ENCODE peak calls at places on chromosomes 4 and X, in four cellular contexts. C is mucosa of descending colon, O is lower leg skin, H is right lobe of liver. Q is an unnamed sample.

GRCh38 chr4:19239565-19239964 is 1012.1 kb upstream of the SLIT2 start:
- DNase-seq in O (no peak), C (no peak), H (no peak), Q (no peak)

GRCh38 chr4:148694702-148695101 is 252.5 kb upstream of the NR3C2 start:
- DNase-seq in C (no peak), H (no peak), O (no peak), Q (peak)

GRCh38 chr4:75745192-75745591 is 20.8 kb downstream of the USO1 start:
- DNase-seq in C (no peak), H (no peak), O (no peak), Q (no peak)

GRCh38 chr4:2363056-2363719 is 55.3 kb downstream of the ZFYVE28 start:
- DNase-seq in H (peak), C (peak), O (no peak), Q (peak)

GRCh38 chr4:146235654-146236570 is 21.6 kb downstream of the REELD1 start:
- DNase-seq in C (no peak), H (no peak), O (peak), Q (no peak)

GRCh38 chrX:47650164-47651042 is at the start of gene ELK1:
- DNase-seq in O (peak), C (peak), H (peak), Q (peak)

GRCh38 chr4:183912585-183912984 is 7.5 kb downstream of the STOX2 start:
- DNase-seq in O (no peak), H (no peak), C (no peak), Q (no peak)

GRCh38 chr4:56360071-56360470 is 27.2 kb downstream of the AASDH start:
- DNase-seq in O (no peak), H (no peak), C (no peak), Q (no peak)

GRCh38 chr4:41072021-41072777 is 142.1 kb downstream of the APBB2 start:
- DNase-seq in O (no peak), C (no peak), H (no peak), Q (no peak)

GRCh38 chr4:19005211-19005610 is 983.7 kb upstream of the LCORL start:
- DNase-seq in O (no peak), H (no peak), C (no peak), Q (no peak)

GRCh38 chr4:125049711-125050110 is 265.0 kb upstream of the FAT4 start:
- DNase-seq in C (no peak), H (no peak), O (no peak), Q (no peak)

GRCh38 chr4:70721747-70722146 is at the start of gene RUFY3:
- DNase-seq in H (no peak), O (peak), C (no peak), Q (no peak)

GRCh38 chrX:42398967-42399631 is 378.9 kb downstream of the PPP1R2C start:
- DNase-seq in H (no peak), O (no peak), C (no peak), Q (no peak)

GRCh38 chrX:17413228-17413627 is 38.2 kb downstream of the NHS start:
- DNase-seq in H (no peak), O (no peak), C (no peak), Q (no peak)

GRCh38 chr4:45438047-45438446 is 685.8 kb downstream of the GABRG1 start:
- DNase-seq in C (no peak), O (no peak), H (no peak), Q (no peak)

GRCh38 chrX:148416931-148417330 is 83.5 kb upstream of the AFF2 start:
- DNase-seq in C (no peak), H (no peak), O (no peak), Q (no peak)

GRCh38 chrX:10325606-10326005 is 168.8 kb downstream of the CLCN4 start:
- DNase-seq in H (no peak), O (no peak), C (no peak), Q (no peak)

GRCh38 chrX:18558799-18559198 is 113.1 kb downstream of the RS1 start:
- DNase-seq in O (no peak), H (no peak), C (no peak), Q (no peak)

GRCh38 chr4:72468904-72469502 is 100.0 kb downstream of the ADAMTS3 start:
- DNase-seq in C (no peak), O (no peak), H (no peak), Q (no peak)

GRCh38 chrX:24014388-24015018 is 12.5 kb downstream of the KLHL15 start:
- DNase-seq in C (no peak), H (no peak), O (no peak), Q (no peak)

GRCh38 chr4:67933038-67933437 is 30.3 kb downstream of the TMPRSS11A start:
- DNase-seq in H (no peak), O (no peak), C (no peak), Q (no peak)

GRCh38 chrX:99301990-99302389 is 1108.1 kb downstream of the PCDH19 start:
- DNase-seq in C (no peak), O (no peak), H (no peak), Q (no peak)
- TF ChIP-seq CTCF in C (no peak), O (no peak), H (peak), Q (peak)

DNA sequence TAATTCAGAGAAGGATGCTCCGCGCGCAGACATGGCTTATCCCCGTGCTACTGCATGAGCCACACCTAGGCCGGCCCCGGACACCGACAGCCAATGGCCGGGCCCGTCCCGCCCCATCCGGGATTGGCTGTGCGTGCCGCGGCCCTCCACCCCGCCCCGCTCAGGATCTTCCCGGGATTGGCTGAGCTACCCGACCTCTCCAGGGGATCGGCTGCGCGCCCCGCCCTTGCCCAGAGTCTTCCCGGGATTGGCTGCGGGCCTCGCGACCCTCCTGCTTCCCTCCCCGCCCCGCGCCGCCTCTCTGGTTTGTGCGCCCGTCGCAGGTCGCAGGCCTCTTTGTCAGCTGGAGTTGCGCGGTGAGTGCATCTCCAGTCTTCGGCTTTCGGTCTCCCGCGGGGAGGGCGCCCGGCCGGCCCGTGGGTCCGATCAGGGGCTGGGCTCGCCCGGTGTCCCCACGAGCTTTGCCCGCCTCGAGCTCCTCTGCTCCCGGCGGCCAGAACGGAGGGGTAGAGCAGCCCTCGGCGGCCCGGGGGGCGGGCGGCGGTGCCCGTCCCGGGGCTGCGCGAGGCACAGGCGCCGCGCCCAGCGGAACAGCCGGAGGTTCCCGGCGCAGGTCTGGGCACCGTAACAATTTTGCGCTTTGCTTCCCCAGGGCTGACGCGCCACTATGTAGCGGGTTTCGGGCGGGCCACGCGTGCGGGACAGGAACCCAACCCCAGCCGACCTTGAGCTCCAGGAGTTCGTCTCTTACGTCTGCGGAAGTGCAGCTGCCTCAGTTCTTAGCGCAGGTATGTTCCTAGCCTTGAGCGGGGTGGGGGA is 38.8 kb downstream of the ERVMER34-1 start:
- DNase-seq in C (peak), H (peak), O (peak), Q (peak)
- H3K4me3 ChIP-seq in C (peak), H (peak), O (peak), Q (peak)

GRCh38 chr4:129972257-129972656 is 876.3 kb downstream of the C4orf33 start:
- DNase-seq in C (no peak), H (no peak), O (no peak), Q (no peak)
- TF ChIP-seq CTCF in C (no peak), H (peak), O (no peak), Q (peak)

GRCh38 chr4:54539500-54540029 is 118.2 kb upstream of the KIT start:
- DNase-seq in H (peak), C (peak), O (no peak), Q (no peak)
- H3K4me3 ChIP-seq in H (no peak), C (no peak), O (no peak), Q (peak)

DNA sequence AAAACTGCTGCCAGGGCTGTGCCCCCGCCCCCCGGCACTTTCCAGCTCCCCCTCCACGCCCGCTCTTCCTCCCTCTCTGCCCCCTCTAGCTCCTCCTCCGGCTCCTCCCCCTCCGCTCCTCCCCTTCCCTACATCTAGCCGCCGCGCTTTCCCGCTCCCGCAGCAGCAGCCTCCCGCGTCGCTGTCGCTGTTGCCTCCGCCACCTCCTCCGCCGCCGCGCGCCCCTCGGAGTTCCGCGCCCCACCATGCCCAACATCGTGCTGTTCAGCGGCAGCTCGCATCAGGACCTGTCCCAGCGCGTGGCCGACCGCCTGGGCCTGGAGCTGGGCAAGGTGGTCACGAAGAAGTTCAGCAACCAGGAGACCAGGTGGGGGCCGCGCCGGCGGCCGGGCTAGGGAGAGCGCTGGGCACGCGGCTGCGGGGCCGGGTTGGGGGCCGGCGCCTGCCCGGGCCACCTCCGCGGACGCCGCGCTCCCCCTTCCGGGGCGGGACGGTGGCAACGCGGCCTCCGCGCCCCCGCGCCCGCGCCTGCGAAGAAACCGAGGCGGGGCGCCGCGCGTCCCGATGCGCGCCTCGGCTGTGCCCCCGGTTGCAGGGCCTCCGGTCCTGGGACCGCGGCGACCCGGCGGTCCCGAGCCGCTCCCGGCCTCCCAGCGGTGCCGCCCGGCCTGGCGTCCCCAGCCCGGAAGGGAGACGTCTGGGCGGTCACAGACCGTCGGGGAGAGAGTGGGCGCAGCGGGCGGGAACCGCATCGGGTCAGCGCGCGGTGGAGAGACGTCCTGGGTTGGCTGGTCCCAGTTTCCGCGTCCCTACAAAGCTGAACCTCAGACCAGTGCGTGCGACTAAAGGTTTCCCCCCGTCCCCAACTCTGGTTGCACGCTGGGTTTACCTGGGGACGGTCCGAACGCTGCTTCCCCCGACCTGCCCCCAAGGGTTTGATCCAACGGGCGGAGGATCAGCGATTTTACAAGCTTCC is at the start of gene PRPS2:
- DNase-seq in H (peak), O (peak), C (peak), Q (no peak)
- TF ChIP-seq CTCF in H (no peak), O (no peak), C (no peak), Q (no peak)

GRCh38 chr4:110808371-110808878 is 185.5 kb upstream of the PITX2 start:
- DNase-seq in H (no peak), C (no peak), O (no peak), Q (no peak)
- H3K4me3 ChIP-seq in H (no peak), C (no peak), O (no peak), Q (no peak)

GRCh38 chr4:165541773-165542459 is 163.1 kb downstream of the CPE start:
- DNase-seq in H (no peak), C (no peak), O (no peak), Q (no peak)

GRCh38 chr4:165537028-165537648 is 158.3 kb downstream of the CPE start:
- DNase-seq in H (no peak), O (no peak), C (no peak), Q (peak)

GRCh38 chr4:165542476-165542875 is 163.7 kb downstream of the CPE start:
- DNase-seq in H (no peak), O (no peak), C (no peak), Q (no peak)

DNA sequence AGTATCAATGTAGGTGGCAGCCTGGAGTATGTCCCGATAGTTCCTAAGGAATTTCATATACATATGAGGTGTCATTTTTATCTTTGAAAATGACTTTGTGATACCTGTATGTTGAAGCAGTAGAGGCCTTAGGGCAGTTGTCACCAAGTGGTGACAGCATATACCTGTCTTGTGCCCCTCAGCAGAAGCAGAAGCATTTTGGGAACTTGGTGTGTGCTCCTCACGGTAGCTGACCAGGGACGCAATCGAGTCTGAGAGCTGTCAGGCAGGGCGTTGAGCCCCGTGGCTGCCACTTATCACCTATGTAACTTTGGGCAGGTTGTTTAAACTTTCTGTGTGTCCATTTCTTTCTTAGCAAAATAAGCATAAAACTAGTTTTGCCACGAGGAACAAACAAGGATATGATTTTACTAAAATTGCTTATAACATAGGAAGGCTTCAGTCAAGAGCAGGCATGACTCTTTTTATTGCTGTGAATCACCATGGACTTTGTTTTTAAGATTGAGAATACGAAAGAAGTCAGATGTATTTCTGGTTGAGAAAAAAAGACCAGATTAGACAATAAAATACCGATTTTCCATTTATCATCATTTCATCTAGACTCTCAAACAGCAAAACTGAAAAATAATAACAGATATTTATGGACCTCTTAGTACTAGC is 161.5 kb downstream of the CPE start:
- DNase-seq in H (no peak), O (no peak), C (no peak), Q (no peak)
- TF ChIP-seq CTCF in H (no peak), O (no peak), C (no peak), Q (no peak)

GRCh38 chr4:85474818-85475630 is at the start of gene ARHGAP24:
- DNase-seq in H (peak), O (peak), C (peak), Q (peak)

GRCh38 chr4:85478576-85478975 is 3.6 kb downstream of the ARHGAP24 start:
- DNase-seq in H (no peak), C (no peak), O (no peak), Q (no peak)

GRCh38 chr4:85477538-85477937 is 2.6 kb downstream of the ARHGAP24 start:
- DNase-seq in C (no peak), H (no peak), O (no peak), Q (no peak)

GRCh38 chr4:85474356-85474755 is 594 bp upstream of the ARHGAP24 start:
- DNase-seq in H (no peak), C (no peak), O (no peak), Q (no peak)

GRCh38 chr4:85475631-85476233 is 782 bp downstream of the ARHGAP24 start:
- DNase-seq in H (no peak), C (no peak), O (no peak), Q (no peak)
- H3K4me3 ChIP-seq in H (peak), C (no peak), O (peak), Q (no peak)

GRCh38 chr4:8838296-8838695 is 33.3 kb downstream of the HMX1 start:
- DNase-seq in C (no peak), H (no peak), O (no peak), Q (no peak)
- TF ChIP-seq CTCF in C (no peak), H (no peak), O (no peak), Q (no peak)

Q was measured in LNCaP clone FGC.